ENCODE peak calls at places on chromosomes 4 and X, in five cellular contexts. H is H1, F is HepG2, Y is mesenchymal stem cell, M is Karpas-422. X is an unnamed sample.

GRCh38 chrX:149950681-149951080 is 12.4 kb upstream of the EOLA2 start:
- DNase-seq in H (no peak), Y (peak; percentile 58), M (peak; percentile 66), F (peak; percentile 16), X (peak; percentile 60)

GRCh38 chrX:18997916-18998315 is 14.0 kb upstream of the PHKA2 start:
- DNase-seq in Y (peak; percentile 13), M (no peak), H (no peak), F (no peak), X (peak; percentile 40)

GRCh38 chr4:1183985-1184773 is 11.8 kb upstream of the SPON2 start:
- DNase-seq in H (no peak), F (no peak), M (no peak), Y (no peak), X (no peak)

GRCh38 chr4:155005395-155006087 is 202.9 kb upstream of the NPY2R start:
- DNase-seq in H (no peak), M (no peak), F (no peak), Y (no peak), X (peak; percentile 54)

GRCh38 chrX:46628406-46629371 is 55.1 kb downstream of the CHST7 start:
- DNase-seq in F (no peak), M (no peak), Y (peak; percentile 85), H (no peak), X (peak; percentile 76)

GRCh38 chrX:125262836-125263235 is 56.8 kb upstream of the TEX13C start:
- DNase-seq in H (no peak), M (no peak), Y (no peak), F (no peak), X (no peak)

GRCh38 chr4:14771091-14771490 is 231.2 kb upstream of the CPEB2 start:
- DNase-seq in Y (peak; percentile 6), M (no peak), H (no peak), F (no peak), X (no peak)

GRCh38 chrX:49041683-49042529 is 1.3 kb downstream of the TFE3 start:
- DNase-seq in F (no peak), M (peak; percentile 43), H (no peak), Y (peak; percentile 68), X (peak; percentile 55)

GRCh38 chr4:159508917-159509500 is 406.1 kb downstream of the RAPGEF2 start:
- DNase-seq in M (no peak), F (no peak), H (no peak), Y (no peak), X (no peak)

GRCh38 chr4:65495439-65495838 is 174.8 kb downstream of the EPHA5 start:
- DNase-seq in Y (no peak), F (no peak), H (no peak), M (no peak), X (no peak)

GRCh38 chr4:79695848-79696247 is 287.8 kb upstream of the GK2 start:
- DNase-seq in Y (no peak), H (no peak), F (no peak), M (no peak), X (no peak)

GRCh38 chr4:127634181-127634580 is 1.4 kb downstream of the INTU start:
- DNase-seq in Y (peak; percentile 39), H (no peak), M (no peak), F (no peak), X (peak; percentile 79)

GRCh38 chr4:128123036-128123435 is 61.9 kb downstream of the LARP1B start:
- DNase-seq in Y (peak; percentile 23), M (no peak), F (no peak), H (no peak), X (no peak)

GRCh38 chr4:88610771-88611170 is 18.5 kb downstream of the HERC3 start:
- DNase-seq in F (no peak), M (no peak), H (no peak), Y (peak; percentile 11), X (peak; percentile 86)

GRCh38 chrX:121356139-121356849 is 308.9 kb downstream of the GLUD2 start:
- DNase-seq in H (no peak), Y (no peak), F (no peak), M (no peak), X (no peak)

GRCh38 chr4:183765121-183765990 is 106.3 kb downstream of the TRAPPC11 start:
- DNase-seq in H (no peak), M (no peak), Y (no peak), F (peak; percentile 10), X (no peak)

GRCh38 chrX:18871970-18872369 is 111.9 kb downstream of the PHKA2 start:
- DNase-seq in Y (no peak), H (no peak), F (no peak), M (no peak), X (no peak)

GRCh38 chrX:40078489-40079288 is 19.1 kb downstream of the BCOR start:
- DNase-seq in M (no peak), F (no peak), Y (no peak), H (no peak), X (peak; percentile 45)

GRCh38 chrX:9352683-9353430 is 112.0 kb upstream of the TBL1X start:
- DNase-seq in F (peak; percentile 4), M (peak; percentile 69), Y (peak; percentile 53), H (no peak), X (peak; percentile 78)

GRCh38 chr4:8744083-8744805 is 127.4 kb downstream of the HMX1 start:
- DNase-seq in H (no peak), M (peak; percentile 42), F (no peak), Y (no peak), X (no peak)

GRCh38 chrX:109709129-109709631 is 23.9 kb downstream of the ACSL4 start:
- DNase-seq in H (no peak), M (no peak), F (peak; percentile 82), Y (peak; percentile 54), X (peak; percentile 70)

GRCh38 chr4:143337600-143338287 is 1.1 kb downstream of the GAB1 start:
- DNase-seq in Y (peak; percentile 72), H (no peak), M (no peak), F (peak; percentile 70), X (peak; percentile 70)

GRCh38 chrX:57528670-57529255 is 63.0 kb upstream of the ZXDB start:
- DNase-seq in M (peak; percentile 69), Y (no peak), H (no peak), F (peak; percentile 5), X (peak; percentile 22)

GRCh38 chrX:155864655-155865054 is 16.5 kb upstream of the VAMP7 start:
- DNase-seq in H (no peak), Y (peak; percentile 10), F (peak; percentile 6), M (no peak), X (peak; percentile 23)

GRCh38 chr4:154584259-154584658 is 6.3 kb downstream of the FGA start:
- DNase-seq in Y (no peak), M (no peak), F (no peak), H (no peak), X (no peak)

GRCh38 chr4:10023050-10023419 is 1.7 kb upstream of the SLC2A9 start:
- DNase-seq in M (peak; percentile 57), F (no peak), H (no peak), Y (no peak), X (no peak)

GRCh38 chr4:53365121-53365485 is 758 bp downstream of the SCFD2 start:
- DNase-seq in F (peak; percentile 11), Y (peak; percentile 41), H (no peak), M (peak; percentile 70), X (peak; percentile 59)

GRCh38 chr4:3302164-3302785 is 9.5 kb downstream of the RGS12 start:
- DNase-seq in H (no peak), M (no peak), Y (no peak), F (no peak), X (no peak)

GRCh38 chr4:104571341-104571740 is 76.6 kb upstream of the CXXC4 start:
- DNase-seq in H (peak; percentile 23), F (no peak), M (no peak), Y (no peak), X (no peak)

GRCh38 chr4:119238068-119238722 is 25.7 kb downstream of the USP53 start:
- DNase-seq in M (no peak), H (no peak), Y (no peak), F (no peak), X (no peak)

GRCh38 chr4:119240568-119240967 is 28.1 kb downstream of the USP53 start:
- DNase-seq in M (no peak), Y (no peak), H (no peak), F (no peak), X (no peak)

GRCh38 chr4:119237201-119237600 is 24.7 kb downstream of the USP53 start:
- DNase-seq in M (no peak), Y (no peak), F (no peak), H (no peak), X (no peak)

GRCh38 chr4:119240128-119240527 is 27.6 kb downstream of the USP53 start:
- DNase-seq in M (no peak), F (no peak), H (no peak), Y (no peak), X (no peak)

GRCh38 chr4:119237642-119238041 is 25.1 kb downstream of the USP53 start:
- DNase-seq in Y (no peak), F (no peak), H (no peak), M (no peak), X (no peak)
- H3K4me2 ChIP-seq in Y (no peak overlapping the region), F (no peak overlapping the region), H (no peak overlapping the region), M (no peak overlapping the region), X (no peak overlapping the region)

GRCh38 chr4:102683846-102684581 is 76.8 kb downstream of the MANBA start:
- DNase-seq in Y (peak; percentile 63), H (no peak), M (no peak), F (no peak), X (no peak)
- H3K9ac ChIP-seq in Y (no peak overlapping the region), H (no peak overlapping the region), M (no peak overlapping the region), F (no peak overlapping the region), X (no peak overlapping the region)

GRCh38 chr4:167221074-167221473 is 13.2 kb downstream of the SPOCK3 start:
- DNase-seq in F (no peak), M (no peak), Y (no peak), H (no peak), X (no peak)

GRCh38 chr4:167219090-167219489 is 15.2 kb downstream of the SPOCK3 start:
- DNase-seq in M (no peak), F (no peak), Y (no peak), H (no peak), X (no peak)

GRCh38 chr4:167218022-167218608 is 16.2 kb downstream of the SPOCK3 start:
- DNase-seq in Y (no peak), H (no peak), M (no peak), F (no peak), X (no peak)

GRCh38 chr4:167216783-167217182 is 17.5 kb downstream of the SPOCK3 start:
- DNase-seq in M (no peak), H (no peak), Y (no peak), F (no peak), X (no peak)

GRCh38 chr4:167222098-167222497 is 12.2 kb downstream of the SPOCK3 start:
- DNase-seq in F (no peak), H (no peak), Y (no peak), M (no peak), X (no peak)
- H3K4me2 ChIP-seq in F (no peak overlapping the region), H (no peak overlapping the region), Y (no peak overlapping the region), M (no peak overlapping the region), X (no peak overlapping the region)

DNA sequence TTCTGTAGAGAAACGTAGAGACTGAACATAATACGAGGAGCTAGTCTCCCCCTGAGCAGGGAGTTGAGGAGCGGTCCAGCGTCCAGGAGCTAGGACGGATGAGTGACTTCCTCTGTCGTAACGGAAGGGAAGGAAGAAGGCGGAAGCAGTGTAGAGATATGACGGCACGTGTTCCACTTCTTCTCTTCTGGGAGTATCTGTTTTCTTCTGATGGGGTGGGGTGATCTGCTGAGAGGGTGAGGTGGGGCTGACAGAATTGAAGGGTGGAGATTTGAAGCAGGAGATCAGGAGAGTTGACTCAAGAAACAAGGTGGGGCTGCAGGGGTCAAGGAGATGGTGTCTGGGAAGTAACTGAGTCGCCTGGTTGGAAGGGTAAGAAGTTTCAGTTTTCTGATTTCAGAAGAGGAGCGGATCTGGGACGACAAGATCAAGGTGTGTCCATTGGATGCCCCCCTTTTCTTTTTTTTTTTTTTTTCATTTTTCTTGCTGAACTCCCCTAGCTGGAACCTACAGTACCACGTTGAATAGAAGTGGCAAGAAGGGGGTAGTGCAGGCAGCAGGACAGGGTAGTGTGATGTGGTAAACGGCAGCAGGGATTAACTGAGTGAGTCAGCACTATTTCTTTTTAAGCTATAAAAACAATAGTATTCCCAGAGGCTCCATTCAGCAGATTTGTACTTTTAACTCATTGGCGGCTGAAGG is 50.7 kb upstream of the SETD7 start:
- DNase-seq in F (no peak), Y (peak; percentile 70), M (peak; percentile 76), H (no peak), X (peak; percentile 77)
- H3K9ac ChIP-seq in F (no peak overlapping the region), Y (peak overlapping the region; percentile 75), M (peak overlapping the region; percentile 60), H (no peak overlapping the region), X (no peak overlapping the region)

X was measured in GM23248.